ENCODE peak calls at places on chromosome 5, in four cellular contexts. One of them, this sample, is unnamed.

GRCh38 chr5:155978805-155979204 is 348.2 kb upstream of the SGCD start:
- DNase-seq in ACHN: no peak
- DNase-seq in stimulated activated CD4-positive, alpha-beta T cell treated with anti-CD3 and anti-CD28 coated beads, Interleukin-12 subunit alpha, Interleukin-12 subunit beta, amount 100 ng/mL, for 48 hours: no peak
- DNase-seq in RPMI8226: no peak
- DNase-seq in this sample: no peak

GRCh38 chr5:179306191-179307005 is 38.9 kb downstream of the ADAMTS2 start:
- DNase-seq in ACHN: no peak
- DNase-seq in stimulated activated CD4-positive, alpha-beta T cell treated with anti-CD3 and anti-CD28 coated beads, Interleukin-12 subunit alpha, Interleukin-12 subunit beta, amount 100 ng/mL, for 48 hours: no peak
- DNase-seq in RPMI8226: no peak
- DNase-seq in this sample: no peak

GRCh38 chr5:16137177-16137576 is 42.4 kb downstream of the MARCHF11 start:
- DNase-seq in ACHN: no peak
- DNase-seq in stimulated activated CD4-positive, alpha-beta T cell treated with anti-CD3 and anti-CD28 coated beads, Interleukin-12 subunit alpha, Interleukin-12 subunit beta, amount 100 ng/mL, for 48 hours: no peak
- DNase-seq in RPMI8226: no peak
- DNase-seq in this sample: no peak

GRCh38 chr5:39009981-39010380 is 64.2 kb downstream of the RICTOR start:
- DNase-seq in ACHN: no peak
- DNase-seq in stimulated activated CD4-positive, alpha-beta T cell treated with anti-CD3 and anti-CD28 coated beads, Interleukin-12 subunit alpha, Interleukin-12 subunit beta, amount 100 ng/mL, for 48 hours: no peak
- DNase-seq in RPMI8226: no peak
- DNase-seq in this sample: no peak

GRCh38 chr5:139134906-139135305 is 63.3 kb downstream of the SIL1 start:
- DNase-seq in ACHN: no peak
- DNase-seq in stimulated activated CD4-positive, alpha-beta T cell treated with anti-CD3 and anti-CD28 coated beads, Interleukin-12 subunit alpha, Interleukin-12 subunit beta, amount 100 ng/mL, for 48 hours: no peak
- DNase-seq in RPMI8226: no peak
- DNase-seq in this sample: no peak

GRCh38 chr5:151048526-151048925 is 28.1 kb downstream of the GPX3 start:
- DNase-seq in ACHN: no peak
- DNase-seq in stimulated activated CD4-positive, alpha-beta T cell treated with anti-CD3 and anti-CD28 coated beads, Interleukin-12 subunit alpha, Interleukin-12 subunit beta, amount 100 ng/mL, for 48 hours: no peak
- DNase-seq in RPMI8226: no peak
- DNase-seq in this sample: no peak

GRCh38 chr5:42235837-42236236 is 187.4 kb upstream of the GHR start:
- DNase-seq in ACHN: no peak
- DNase-seq in stimulated activated CD4-positive, alpha-beta T cell treated with anti-CD3 and anti-CD28 coated beads, Interleukin-12 subunit alpha, Interleukin-12 subunit beta, amount 100 ng/mL, for 48 hours: no peak
- DNase-seq in RPMI8226: no peak
- DNase-seq in this sample: no peak

GRCh38 chr5:140000332-140000731 is 42.8 kb downstream of the NRG2 start:
- DNase-seq in ACHN: no peak
- DNase-seq in stimulated activated CD4-positive, alpha-beta T cell treated with anti-CD3 and anti-CD28 coated beads, Interleukin-12 subunit alpha, Interleukin-12 subunit beta, amount 100 ng/mL, for 48 hours: no peak
- DNase-seq in RPMI8226: no peak
- DNase-seq in this sample: no peak

GRCh38 chr5:60632153-60632552 is 67.8 kb downstream of the DEPDC1B start:
- DNase-seq in ACHN: no peak
- DNase-seq in stimulated activated CD4-positive, alpha-beta T cell treated with anti-CD3 and anti-CD28 coated beads, Interleukin-12 subunit alpha, Interleukin-12 subunit beta, amount 100 ng/mL, for 48 hours: no peak
- DNase-seq in RPMI8226: no peak
- DNase-seq in this sample: no peak

GRCh38 chr5:80184235-80185023 is 71.4 kb downstream of the SERINC5 start:
- DNase-seq in ACHN: no peak
- DNase-seq in stimulated activated CD4-positive, alpha-beta T cell treated with anti-CD3 and anti-CD28 coated beads, Interleukin-12 subunit alpha, Interleukin-12 subunit beta, amount 100 ng/mL, for 48 hours: no peak
- DNase-seq in RPMI8226: no peak
- DNase-seq in this sample: no peak

GRCh38 chr5:67093259-67093658 is 103.3 kb downstream of the CD180 start:
- DNase-seq in ACHN: no peak
- DNase-seq in stimulated activated CD4-positive, alpha-beta T cell treated with anti-CD3 and anti-CD28 coated beads, Interleukin-12 subunit alpha, Interleukin-12 subunit beta, amount 100 ng/mL, for 48 hours: no peak
- DNase-seq in RPMI8226: no peak
- DNase-seq in this sample: no peak

GRCh38 chr5:140322751-140323731 is 20.1 kb upstream of the PFDN1 start:
- DNase-seq in ACHN: peak
- DNase-seq in stimulated activated CD4-positive, alpha-beta T cell treated with anti-CD3 and anti-CD28 coated beads, Interleukin-12 subunit alpha, Interleukin-12 subunit beta, amount 100 ng/mL, for 48 hours: no peak
- DNase-seq in RPMI8226: peak
- DNase-seq in this sample: no peak

GRCh38 chr5:53035868-53036381 is 46.8 kb downstream of the ITGA2 start:
- DNase-seq in ACHN: peak
- DNase-seq in stimulated activated CD4-positive, alpha-beta T cell treated with anti-CD3 and anti-CD28 coated beads, Interleukin-12 subunit alpha, Interleukin-12 subunit beta, amount 100 ng/mL, for 48 hours: no peak
- DNase-seq in RPMI8226: peak
- DNase-seq in this sample: no peak

GRCh38 chr5:152593388-152593787 is 188.3 kb upstream of the NMUR2 start:
- DNase-seq in ACHN: peak
- DNase-seq in stimulated activated CD4-positive, alpha-beta T cell treated with anti-CD3 and anti-CD28 coated beads, Interleukin-12 subunit alpha, Interleukin-12 subunit beta, amount 100 ng/mL, for 48 hours: no peak
- DNase-seq in RPMI8226: no peak
- DNase-seq in this sample: no peak

GRCh38 chr5:177457239-177458121 is 10.9 kb downstream of the PRR7 start:
- DNase-seq in ACHN: peak
- DNase-seq in stimulated activated CD4-positive, alpha-beta T cell treated with anti-CD3 and anti-CD28 coated beads, Interleukin-12 subunit alpha, Interleukin-12 subunit beta, amount 100 ng/mL, for 48 hours: peak
- DNase-seq in RPMI8226: peak
- DNase-seq in this sample: peak

GRCh38 chr5:172984244-172984953 is 828 bp downstream of the ATP6V0E1 start:
- DNase-seq in ACHN: peak
- DNase-seq in stimulated activated CD4-positive, alpha-beta T cell treated with anti-CD3 and anti-CD28 coated beads, Interleukin-12 subunit alpha, Interleukin-12 subunit beta, amount 100 ng/mL, for 48 hours: peak
- DNase-seq in RPMI8226: peak
- DNase-seq in this sample: peak

GRCh38 chr5:55104036-55104767 is 1.8 kb downstream of the GZMA start:
- DNase-seq in ACHN: no peak
- DNase-seq in stimulated activated CD4-positive, alpha-beta T cell treated with anti-CD3 and anti-CD28 coated beads, Interleukin-12 subunit alpha, Interleukin-12 subunit beta, amount 100 ng/mL, for 48 hours: no peak
- DNase-seq in RPMI8226: no peak
- DNase-seq in this sample: no peak

GRCh38 chr5:148393390-148393741 is 9.6 kb downstream of the FBXO38 start:
- DNase-seq in ACHN: no peak
- DNase-seq in stimulated activated CD4-positive, alpha-beta T cell treated with anti-CD3 and anti-CD28 coated beads, Interleukin-12 subunit alpha, Interleukin-12 subunit beta, amount 100 ng/mL, for 48 hours: no peak
- DNase-seq in RPMI8226: no peak
- DNase-seq in this sample: no peak

GRCh38 chr5:78641060-78641474 is 7.5 kb downstream of the LHFPL2 start:
- DNase-seq in ACHN: peak
- DNase-seq in stimulated activated CD4-positive, alpha-beta T cell treated with anti-CD3 and anti-CD28 coated beads, Interleukin-12 subunit alpha, Interleukin-12 subunit beta, amount 100 ng/mL, for 48 hours: no peak
- DNase-seq in RPMI8226: no peak
- DNase-seq in this sample: no peak

GRCh38 chr5:141508808-141509611 is 20.1 kb downstream of the PCDHGC5 start:
- DNase-seq in ACHN: peak
- DNase-seq in stimulated activated CD4-positive, alpha-beta T cell treated with anti-CD3 and anti-CD28 coated beads, Interleukin-12 subunit alpha, Interleukin-12 subunit beta, amount 100 ng/mL, for 48 hours: no peak
- DNase-seq in RPMI8226: no peak
- DNase-seq in this sample: no peak

GRCh38 chr5:172758077-172758835 is 12.7 kb downstream of the DUSP1 start:
- DNase-seq in ACHN: peak
- DNase-seq in stimulated activated CD4-positive, alpha-beta T cell treated with anti-CD3 and anti-CD28 coated beads, Interleukin-12 subunit alpha, Interleukin-12 subunit beta, amount 100 ng/mL, for 48 hours: no peak
- DNase-seq in RPMI8226: no peak
- DNase-seq in this sample: no peak

GRCh38 chr5:55081541-55081940 is 20.9 kb upstream of the GZMA start:
- DNase-seq in ACHN: no peak
- DNase-seq in stimulated activated CD4-positive, alpha-beta T cell treated with anti-CD3 and anti-CD28 coated beads, Interleukin-12 subunit alpha, Interleukin-12 subunit beta, amount 100 ng/mL, for 48 hours: no peak
- DNase-seq in RPMI8226: no peak
- DNase-seq in this sample: no peak

GRCh38 chr5:113182658-113183344 is 206.2 kb downstream of the DCP2 start:
- DNase-seq in ACHN: no peak
- DNase-seq in stimulated activated CD4-positive, alpha-beta T cell treated with anti-CD3 and anti-CD28 coated beads, Interleukin-12 subunit alpha, Interleukin-12 subunit beta, amount 100 ng/mL, for 48 hours: no peak
- DNase-seq in RPMI8226: no peak
- DNase-seq in this sample: no peak

GRCh38 chr5:24102008-24102407 is 542.8 kb downstream of the CDH10 start:
- DNase-seq in ACHN: no peak
- DNase-seq in stimulated activated CD4-positive, alpha-beta T cell treated with anti-CD3 and anti-CD28 coated beads, Interleukin-12 subunit alpha, Interleukin-12 subunit beta, amount 100 ng/mL, for 48 hours: no peak
- DNase-seq in RPMI8226: no peak
- DNase-seq in this sample: no peak

GRCh38 chr5:139670369-139671095 is 22.4 kb downstream of the CXXC5 start:
- DNase-seq in ACHN: no peak
- DNase-seq in stimulated activated CD4-positive, alpha-beta T cell treated with anti-CD3 and anti-CD28 coated beads, Interleukin-12 subunit alpha, Interleukin-12 subunit beta, amount 100 ng/mL, for 48 hours: no peak
- DNase-seq in RPMI8226: peak
- DNase-seq in this sample: peak

This sample was measured in stimulated activated naive B cell treated with anti-CD40 and anti-IgM and Interleukin-4, amounts not matched to agents 10 μg/mL and 1 μg/mL and 100 μg/mL, for 72 hours.